ENCODE peak calls at places on chromosomes 11 and 22, in nine cellular contexts. V is GM23338, C is thyroid gland, P is AG09319, K is D721Med, G is cardiac fibroblast, X is neural crest cell, I is B cell, E is lower lobe of right lung. D is an unnamed sample.

GRCh38 chr11:33457948-33458347 is 200.8 kb downstream of the HIPK3 start:
- DNase-seq in G (no peak), V (no peak), E (no peak), C (no peak), X (no peak), I (no peak), K (no peak), P (no peak), D (no peak)

GRCh38 chr22:46569848-46570695 is 32.7 kb upstream of the CELSR1 start:
- DNase-seq in E (peak; percentile 37), P (no peak), C (no peak), X (no peak), V (no peak), G (no peak), I (no peak), K (no peak), D (no peak)

GRCh38 chr11:62923634-62924411 is 2.7 kb upstream of the CHRM1 start:
- DNase-seq in G (no peak), V (peak; percentile 49), X (peak; percentile 37), E (no peak), C (peak; percentile 42), P (no peak), K (no peak), I (peak; percentile 62), D (no peak)

GRCh38 chr11:94002226-94002625 is 18.9 kb upstream of the HEPHL1 start:
- DNase-seq in E (no peak), C (no peak), I (no peak), K (no peak), P (no peak), X (no peak), G (peak; percentile 59), V (no peak), D (no peak)

GRCh38 chr22:43859176-43859575 is 3.1 kb downstream of the SULT4A1 start:
- DNase-seq in I (no peak), G (no peak), X (no peak), P (no peak), E (no peak), C (no peak), K (no peak), V (no peak), D (no peak)

GRCh38 chr11:12675951-12676711 is 1.9 kb downstream of the TEAD1 start:
- DNase-seq in P (no peak), C (no peak), K (no peak), I (peak; percentile 25), G (peak; percentile 52), E (no peak), X (no peak), V (no peak), D (no peak)

GRCh38 chr11:77506857-77507256 is 33.0 kb upstream of the PAK1 start:
- DNase-seq in X (no peak), I (no peak), K (no peak), E (no peak), V (no peak), P (no peak), C (no peak), G (no peak), D (no peak)

GRCh38 chr22:41308054-41308453 is 6.7 kb downstream of the ZC3H7B start:
- DNase-seq in V (peak; percentile 45), I (no peak), K (no peak), C (no peak), E (no peak), G (peak; percentile 66), X (no peak), P (no peak), D (no peak)

DNA sequence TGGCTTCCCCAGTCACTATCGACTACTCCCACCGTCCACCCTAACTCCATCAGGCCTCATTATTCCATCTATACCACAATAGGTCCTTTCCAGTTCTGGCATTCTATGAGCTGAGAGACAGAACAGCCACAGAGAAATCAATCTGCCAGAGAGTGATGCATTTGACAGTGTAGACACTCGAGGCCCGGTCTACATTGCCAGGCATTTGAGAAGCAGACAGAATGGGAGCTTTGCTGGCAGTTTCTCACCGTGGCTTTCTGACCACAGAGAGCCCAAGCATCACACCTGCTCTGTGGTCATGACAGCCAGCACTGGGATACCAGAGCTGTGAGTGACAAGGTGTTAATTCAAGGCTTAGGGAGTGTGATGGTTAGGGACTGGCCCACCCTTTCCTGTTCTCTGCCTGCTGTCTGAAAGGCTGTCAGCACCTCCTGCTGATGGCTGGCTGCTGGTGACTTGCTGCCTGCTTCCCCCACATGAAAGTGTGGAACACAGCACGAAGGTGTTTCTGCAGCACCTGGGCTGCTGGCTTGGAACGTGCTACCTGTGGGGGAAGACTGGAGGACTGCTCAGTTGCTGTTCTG is 137.8 kb downstream of the KIRREL3 start:
- DNase-seq in P (no peak), E (no peak), I (no peak), X (no peak), C (no peak), K (no peak), G (no peak), V (peak; percentile 58), D (no peak)
- TF ChIP-seq CTCF in P (no peak), E (no peak), I (no peak), X (no peak), C (no peak), K (no peak), G (no peak), V (peak; percentile 34), D (no peak)

GRCh38 chr11:46528445-46529085 is 65.3 kb downstream of the AMBRA1 start:
- DNase-seq in C (no peak), I (no peak), V (no peak), K (no peak), G (no peak), X (no peak), P (no peak), E (no peak), D (no peak)

GRCh38 chr11:46529928-46530574 is 63.8 kb downstream of the AMBRA1 start:
- DNase-seq in V (no peak), I (no peak), C (no peak), E (no peak), G (no peak), K (no peak), P (no peak), X (no peak), D (no peak)

GRCh38 chr11:46527586-46527985 is 66.2 kb downstream of the AMBRA1 start:
- DNase-seq in I (no peak), G (no peak), C (no peak), P (no peak), E (no peak), K (no peak), V (no peak), X (no peak), D (no peak)

GRCh38 chr11:46526489-46527215 is 67.2 kb downstream of the AMBRA1 start:
- DNase-seq in G (no peak), K (no peak), X (no peak), E (no peak), P (no peak), V (no peak), I (no peak), C (no peak), D (no peak)

DNA sequence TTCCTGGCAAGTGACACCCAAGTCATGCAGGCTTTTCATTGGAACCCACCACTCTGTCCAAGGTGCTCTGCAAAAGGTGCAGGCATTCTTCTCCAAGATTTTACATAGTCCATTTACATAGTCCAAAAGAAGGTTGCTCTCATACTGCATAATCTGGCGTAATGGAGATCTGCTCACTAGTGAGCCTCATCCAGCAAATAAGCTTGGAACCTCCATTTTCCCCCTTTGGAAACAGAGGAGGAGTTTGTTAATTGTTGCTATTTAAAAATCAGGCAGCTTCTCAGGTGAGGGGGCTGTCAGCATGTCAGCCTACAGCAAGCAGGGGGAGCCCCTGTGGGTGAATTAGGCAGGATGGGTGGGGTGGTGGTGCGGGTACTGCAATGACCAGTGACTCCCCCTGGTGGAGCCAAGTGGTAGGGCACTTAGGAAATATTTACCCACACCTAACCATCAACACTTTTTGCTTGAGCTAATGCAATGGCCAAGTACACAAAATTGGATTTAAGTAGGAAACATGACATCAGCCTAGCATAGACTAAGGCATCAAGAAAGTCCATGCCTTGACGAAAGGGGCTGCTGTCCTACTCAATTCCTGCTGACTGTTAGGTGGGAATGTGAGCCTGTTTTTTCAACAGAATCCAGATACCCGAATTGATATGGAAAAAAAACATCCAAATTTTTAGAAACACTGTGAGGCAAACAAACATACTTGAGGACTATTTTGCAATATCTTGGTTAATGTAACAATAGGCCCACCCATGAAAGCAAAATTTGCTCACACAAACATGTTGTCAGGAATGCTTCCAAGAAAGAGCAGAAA is 64.5 kb downstream of the AMBRA1 start:
- DNase-seq in V (peak; percentile 91), K (peak; percentile 49), C (peak; percentile 58), E (peak; percentile 64), G (peak; percentile 70), P (peak; percentile 11), X (peak; percentile 58), I (peak; percentile 85), D (peak; percentile 85)
- TF ChIP-seq CTCF in V (peak; percentile 88), K (peak; percentile 83), C (peak; percentile 66), E (peak; percentile 94), G (peak; percentile 96), P (peak; percentile 89), X (peak; percentile 87), I (peak; percentile 96), D (peak; percentile 74)

GRCh38 chr11:122177238-122177637 is 61.2 kb upstream of the BLID start:
- DNase-seq in P (no peak), G (no peak), E (no peak), V (no peak), C (no peak), X (no peak), K (no peak), I (no peak), D (no peak)

GRCh38 chr11:122178795-122179194 is 62.8 kb upstream of the BLID start:
- DNase-seq in C (no peak), G (peak; percentile 47), P (no peak), X (no peak), I (no peak), E (no peak), V (no peak), K (no peak), D (no peak)

GRCh38 chr11:122175316-122175715 is 59.3 kb upstream of the BLID start:
- DNase-seq in V (no peak), G (peak; percentile 57), I (no peak), X (no peak), K (no peak), P (no peak), E (no peak), C (no peak), D (no peak)

GRCh38 chr11:122173587-122173986 is 57.6 kb upstream of the BLID start:
- DNase-seq in G (peak; percentile 37), E (no peak), K (no peak), C (peak; percentile 86), X (no peak), V (no peak), P (no peak), I (no peak), D (no peak)

DNA sequence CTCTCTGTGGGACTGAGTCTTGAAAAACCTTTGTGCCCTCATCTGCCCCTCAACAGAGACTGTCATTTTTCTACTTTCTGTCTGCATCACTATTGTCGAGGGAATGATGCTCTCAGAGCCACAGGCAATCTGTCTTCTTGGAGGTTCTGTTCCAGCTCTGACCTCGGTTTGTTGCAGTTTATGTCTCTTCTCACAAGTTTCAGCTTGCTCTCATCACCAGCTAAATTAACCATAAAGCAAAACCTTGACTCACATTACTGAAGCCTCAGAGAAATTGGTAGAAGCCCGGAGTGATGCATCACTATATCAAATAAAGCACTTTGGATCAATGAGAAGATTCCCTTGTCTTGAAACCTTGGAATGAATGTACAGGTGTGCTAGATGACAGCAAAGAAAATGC is 60.6 kb upstream of the BLID start:
- DNase-seq in K (no peak), G (no peak), E (no peak), C (no peak), X (no peak), I (no peak), V (no peak), P (no peak), D (no peak)
- TF ChIP-seq CTCF in K (no peak), G (no peak), E (no peak), C (no peak), X (no peak), I (no peak), V (no peak), P (no peak), D (no peak)

GRCh38 chr11:109750964-109751363 is 329.0 kb downstream of the C11orf87 start:
- DNase-seq in G (no peak), C (no peak), V (no peak), I (no peak), X (no peak), P (no peak), E (no peak), K (no peak), D (no peak)

GRCh38 chr11:109747839-109748238 is 325.8 kb downstream of the C11orf87 start:
- DNase-seq in V (no peak), X (no peak), I (no peak), E (no peak), C (no peak), K (no peak), P (no peak), G (no peak), D (peak; percentile 2)

GRCh38 chr11:109745996-109746625 is 324.1 kb downstream of the C11orf87 start:
- DNase-seq in V (no peak), P (no peak), K (no peak), I (no peak), X (no peak), G (no peak), C (no peak), E (no peak), D (no peak)
- TF ChIP-seq CTCF in V (no peak), P (no peak), K (no peak), I (no peak), X (no peak), G (no peak), C (no peak), E (no peak), D (no peak)